ENCODE peak calls at places on chromosomes 2 and 18, in four cellular contexts. D, G, H and I are unnamed samples.
A peak's percentile ranks its signal among the peaks of the same experiment; 100 is the strongest.

GRCh38 chr2:64426191-64426952 is 27.6 kb upstream of the LGALSL start:
- DNase-seq in G (peak; percentile 61), D (no peak), H (no peak), I (no peak)

GRCh38 chr2:80102026-80102425 is 202.5 kb downstream of the LRRTM1 start:
- DNase-seq in D (no peak), G (peak; percentile 39), H (no peak), I (no peak)

GRCh38 chr2:149421791-149422190 is 91.4 kb downstream of the LYPD6 start:
- DNase-seq in H (no peak), G (no peak), D (no peak), I (no peak)

GRCh38 chr2:142938240-142938639 is 60.8 kb downstream of the KYNU start:
- DNase-seq in D (no peak), H (no peak), G (no peak), I (no peak)

GRCh38 chr18:58997811-58998337 is 133.2 kb downstream of the ZNF532 start:
- DNase-seq in D (no peak), G (peak; percentile 75), H (no peak), I (no peak)

GRCh38 chr18:73684651-73685050 is 463.0 kb downstream of the FBXO15 start:
- DNase-seq in H (no peak), D (no peak), G (peak; percentile 69), I (no peak)

GRCh38 chr2:36366491-36367120 is 11.0 kb downstream of the CRIM1 start:
- DNase-seq in D (no peak), H (no peak), G (no peak), I (no peak)

GRCh38 chr2:216306868-216307267 is 65.4 kb downstream of the MARCHF4 start:
- DNase-seq in H (no peak), D (no peak), G (no peak), I (no peak)

GRCh38 chr2:29130295-29130694 is 15.1 kb downstream of the CLIP4 start:
- DNase-seq in G (peak; percentile 84), D (no peak), H (no peak), I (no peak)

GRCh38 chr18:50706199-50706598 is 113.6 kb downstream of the MRO start:
- DNase-seq in H (no peak), G (no peak), D (no peak), I (no peak)

GRCh38 chr18:79779021-79779699 is 18.6 kb upstream of the KCNG2 start:
- DNase-seq in H (peak; percentile 38), D (no peak), G (no peak), I (no peak)

GRCh38 chr2:20449501-20450200 is 2.8 kb downstream of the RHOB start:
- DNase-seq in G (peak; percentile 41), D (no peak), H (no peak), I (no peak)

GRCh38 chr18:55406374-55407045 is 181.5 kb downstream of the TCF4 start:
- DNase-seq in H (no peak), G (no peak), D (no peak), I (no peak)

GRCh38 chr2:165648826-165649225 is 145.2 kb downstream of the GALNT3 start:
- DNase-seq in H (no peak), D (no peak), G (no peak), I (no peak)

GRCh38 chr2:166239548-166239947 is 111.7 kb upstream of the SCN1A start:
- DNase-seq in D (no peak), H (no peak), G (peak; percentile 96), I (no peak)

GRCh38 chr2:171297951-171298350 is 135.8 kb downstream of the METTL8 start:
- DNase-seq in H (no peak), D (no peak), G (no peak), I (no peak)

GRCh38 chr2:45117383-45117782 is 108.1 kb upstream of the SIX2 start:
- DNase-seq in D (no peak), G (no peak), H (no peak), I (no peak)

GRCh38 chr2:35428548-35428947 is 927.0 kb upstream of the CRIM1 start:
- DNase-seq in H (no peak), G (no peak), D (peak; percentile 42), I (peak; percentile 30)

GRCh38 chr2:39424951-39425350 is 12.1 kb downstream of the MAP4K3 start:
- DNase-seq in D (no peak), H (no peak), G (no peak), I (no peak)

GRCh38 chr2:12718662-12719399 is 2.1 kb downstream of the TRIB2 start:
- DNase-seq in G (no peak), D (no peak), H (no peak), I (no peak)

GRCh38 chr18:63205791-63206252 is 113.7 kb downstream of the BCL2 start:
- DNase-seq in D (no peak), G (no peak), H (no peak), I (no peak)

GRCh38 chr2:38065502-38066135 is 10.3 kb downstream of the CYP1B1 start:
- DNase-seq in H (no peak), D (no peak), G (no peak), I (no peak)

GRCh38 chr2:123687064-123687463 is 338.0 kb upstream of the CNTNAP5 start:
- DNase-seq in G (no peak), D (no peak), H (no peak), I (no peak)

GRCh38 chr2:37782721-37783438 is 111.4 kb upstream of the CDC42EP3 start:
- DNase-seq in H (no peak), D (no peak), G (no peak), I (no peak)

DNA sequence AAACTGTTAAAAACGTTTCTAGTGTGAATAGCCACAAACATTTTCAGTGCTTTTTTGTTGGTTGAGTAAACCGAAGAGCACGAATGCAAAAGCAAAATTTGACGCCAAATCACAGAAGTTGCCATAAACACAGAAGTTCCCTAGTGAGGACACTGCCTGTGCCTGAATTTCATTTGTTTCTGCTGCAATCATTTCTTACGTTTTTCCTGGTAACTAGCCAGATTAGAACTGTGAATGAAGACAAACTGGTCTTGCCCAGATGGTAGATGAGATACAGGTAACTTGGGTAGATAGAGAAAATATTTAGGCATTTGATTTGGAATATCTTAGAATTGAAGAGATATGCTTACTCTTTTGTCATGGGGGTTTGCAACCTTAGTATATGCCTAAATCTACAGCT is 9.8 kb upstream of the TBR1 start:
- DNase-seq in D (no peak), G (no peak), H (no peak), I (peak; percentile 42)
- TF ChIP-seq CTCF in D (no peak), G (no peak), H (no peak), I (no peak)

GRCh38 chr2:102520009-102520408 is 47.0 kb downstream of the SLC9A4 start:
- DNase-seq in G (peak; percentile 25), H (no peak), D (no peak), I (no peak)
- TF ChIP-seq CTCF in G (peak; percentile 79), H (no peak), D (peak; percentile 51), I (peak; percentile 76)

GRCh38 chr18:48996901-48997463 is 46.2 kb upstream of the SMAD7 start:
- DNase-seq in D (peak; percentile 39), H (no peak), G (peak; percentile 90), I (peak; percentile 65)
- TF ChIP-seq CTCF in D (no peak), H (no peak), G (peak; percentile 13), I (no peak)

GRCh38 chr2:233209117-233209977 is 42.1 kb upstream of the ATG16L1 start:
- DNase-seq in D (no peak), G (peak; percentile 64), H (no peak), I (no peak)
- TF ChIP-seq CTCF in D (no peak), G (no peak), H (no peak), I (no peak)